ENCODE peak calls at places on chromosomes 1 and 21, in ten cellular contexts. Y is IMR-90, F is left ventricle myocardium inferior, G is sigmoid colon, R is stomach, J is fibroblast of mammary gland, O is bronchial epithelial cell, Z is astrocyte of the spinal cord, B is epithelial cell of esophagus, W is right atrium auricular region. Q is an unnamed sample.

GRCh38 chr1:147273409-147274307 is 31.2 kb downstream of the CHD1L start:
- DNase-seq in Y (peak), F (no peak), G (no peak), R (no peak), J (peak), O (peak), Z (peak), B (peak), W (no peak), Q (peak)

GRCh38 chr1:93979718-93980319 is 70.6 kb upstream of the GCLM start:
- DNase-seq in Y (peak), F (peak), G (peak), R (no peak), J (peak), O (peak), Z (peak), B (peak), W (no peak), Q (no peak)

GRCh38 chr1:15353839-15354579 is 55.7 kb upstream of the EFHD2 start:
- DNase-seq in Y (peak), F (no peak), G (no peak), R (no peak), J (no peak), O (no peak), Z (peak), B (no peak), W (no peak), Q (no peak)

GRCh38 chr1:234330843-234331215 is 42.4 kb upstream of the COA6 start:
- DNase-seq in Y (no peak), F (no peak), G (no peak), R (no peak), J (peak), O (no peak), Z (no peak), B (no peak), W (no peak), Q (no peak)

GRCh38 chr1:39196244-39197215 is 8.0 kb upstream of the MACF1 start:
- DNase-seq in Y (peak), F (no peak), G (no peak), R (no peak), J (peak), O (peak), Z (peak), B (no peak), W (no peak), Q (no peak)

GRCh38 chr21:42040411-42041180 is 30.4 kb upstream of the ZBTB21 start:
- DNase-seq in Y (peak), F (no peak), G (peak), R (no peak), J (peak), O (peak), Z (peak), B (peak), W (no peak), Q (peak)

GRCh38 chr1:54461731-54462596 is 55.8 kb upstream of the SSBP3 start:
- DNase-seq in Y (no peak), F (no peak), G (peak), R (no peak), J (no peak), O (no peak), Z (no peak), B (no peak), W (no peak), Q (no peak)

GRCh38 chr1:29105822-29106221 is 17.9 kb downstream of the TMEM200B start:
- DNase-seq in Y (peak), F (no peak), G (no peak), R (no peak), J (peak), O (no peak), Z (no peak), B (no peak), W (no peak), Q (no peak)

GRCh38 chr1:27602510-27603319 is 1.2 kb downstream of the AHDC1 start:
- DNase-seq in Y (peak), F (peak), G (peak), R (peak), J (no peak), O (no peak), Z (no peak), B (peak), W (peak), Q (peak)

GRCh38 chr1:177145102-177145779 is 19.3 kb downstream of the ASTN1 start:
- DNase-seq in Y (no peak), F (no peak), G (no peak), R (no peak), J (no peak), O (no peak), Z (no peak), B (no peak), W (no peak), Q (no peak)

GRCh38 chr1:3333903-3334302 is 120.6 kb upstream of the ARHGEF16 start:
- DNase-seq in Y (no peak), F (no peak), G (no peak), R (peak), J (no peak), O (no peak), Z (no peak), B (no peak), W (no peak), Q (no peak)

GRCh38 chr1:35509558-35509957 is 47.6 kb downstream of the KIAA0319L start:
- DNase-seq in Y (no peak), F (no peak), G (no peak), R (no peak), J (no peak), O (no peak), Z (no peak), B (no peak), W (no peak), Q (no peak)

GRCh38 chr1:30914931-30915330 is 6.4 kb upstream of the SDC3 start:
- DNase-seq in Y (no peak), F (no peak), G (no peak), R (no peak), J (no peak), O (no peak), Z (no peak), B (no peak), W (no peak), Q (no peak)

GRCh38 chr1:30916296-30916695 is 7.7 kb upstream of the SDC3 start:
- DNase-seq in Y (no peak), F (no peak), G (peak), R (no peak), J (no peak), O (no peak), Z (no peak), B (no peak), W (peak), Q (no peak)

GRCh38 chr1:30915491-30916230 is 7.1 kb upstream of the SDC3 start:
- DNase-seq in Y (no peak), F (no peak), G (peak), R (no peak), J (no peak), O (no peak), Z (no peak), B (no peak), W (no peak), Q (no peak)

GRCh38 chr1:30920827-30921226 is 12.3 kb upstream of the SDC3 start:
- DNase-seq in Y (no peak), F (no peak), G (no peak), R (no peak), J (peak), O (peak), Z (no peak), B (peak), W (no peak), Q (no peak)

GRCh38 chr1:30919025-30919881 is 10.7 kb upstream of the SDC3 start:
- DNase-seq in Y (peak), F (no peak), G (no peak), R (no peak), J (peak), O (peak), Z (peak), B (peak), W (peak), Q (no peak)
- TF ChIP-seq CTCF in Y (peak), F (no peak), G (no peak), R (no peak), J (no peak), O (no peak), Z (no peak), B (no peak), W (no peak), Q (no peak)

GRCh38 chr21:27802816-27803475 is 836.1 kb upstream of the ADAMTS5 start:
- DNase-seq in Y (peak), F (no peak), G (no peak), R (peak), J (peak), O (no peak), Z (peak), B (peak), W (no peak), Q (no peak)
- TF ChIP-seq CTCF in Y (peak), F (peak), G (no peak), R (no peak), J (peak), O (peak), Z (peak), B (peak), W (peak), Q (peak)

GRCh38 chr1:157960773-157961172 is 32.7 kb upstream of the KIRREL1 start:
- DNase-seq in Y (no peak), F (no peak), G (no peak), R (no peak), J (no peak), O (no peak), Z (no peak), B (no peak), W (no peak), Q (no peak)

GRCh38 chr1:157961805-157962762 is 31.4 kb upstream of the KIRREL1 start:
- DNase-seq in Y (peak), F (no peak), G (no peak), R (no peak), J (peak), O (peak), Z (peak), B (peak), W (no peak), Q (peak)

GRCh38 chr1:157965584-157965983 is 27.9 kb upstream of the KIRREL1 start:
- DNase-seq in Y (no peak), F (no peak), G (no peak), R (no peak), J (no peak), O (no peak), Z (no peak), B (no peak), W (no peak), Q (no peak)

GRCh38 chr1:157966034-157966671 is 27.3 kb upstream of the KIRREL1 start:
- DNase-seq in Y (peak), F (no peak), G (peak), R (no peak), J (peak), O (no peak), Z (peak), B (no peak), W (no peak), Q (no peak)

GRCh38 chr1:157963713-157964112 is 29.7 kb upstream of the KIRREL1 start:
- DNase-seq in Y (peak), F (peak), G (peak), R (peak), J (peak), O (peak), Z (peak), B (peak), W (peak), Q (peak)
- TF ChIP-seq CTCF in Y (peak), F (peak), G (peak), R (peak), J (peak), O (peak), Z (peak), B (peak), W (peak), Q (peak)

GRCh38 chr1:232628335-232629214 is 1.4 kb downstream of the SIPA1L2 start:
- DNase-seq in Y (peak), F (no peak), G (no peak), R (no peak), J (peak), O (peak), Z (peak), B (peak), W (no peak), Q (no peak)
- TF ChIP-seq CTCF in Y (peak), F (peak), G (no peak), R (no peak), J (peak), O (peak), Z (peak), B (peak), W (peak), Q (peak)

DNA sequence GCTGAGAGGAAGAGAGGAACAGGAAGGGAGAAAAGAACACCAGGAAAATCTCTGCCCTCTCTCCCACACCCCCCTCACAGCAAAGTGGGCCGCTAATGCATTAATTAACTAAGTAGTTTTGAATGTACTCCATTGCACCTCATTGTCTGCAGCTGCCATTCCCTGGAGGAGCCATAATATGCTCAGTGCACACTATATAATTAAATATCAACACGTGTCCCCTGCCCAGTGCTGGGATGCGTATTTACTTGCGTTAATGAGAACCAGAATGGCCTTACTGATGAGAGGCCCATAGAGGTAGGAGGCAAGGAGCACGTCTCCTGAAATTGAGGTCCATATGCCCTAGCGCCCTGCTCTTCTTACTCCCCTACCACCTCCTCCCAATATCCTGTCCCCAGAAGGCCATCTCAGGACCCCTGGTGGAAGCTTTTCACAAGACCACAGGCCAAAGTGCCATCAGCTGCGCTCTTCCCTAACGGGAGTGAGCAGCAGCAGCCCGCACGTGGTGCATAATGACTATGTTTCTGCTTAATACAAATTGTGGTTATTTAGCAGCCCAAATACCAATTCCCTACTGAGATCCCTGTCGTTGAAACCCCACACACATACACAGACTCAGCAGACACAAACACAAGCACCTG is 76.8 kb downstream of the PLXNA2 start:
- DNase-seq in Y (no peak), F (no peak), G (no peak), R (no peak), J (no peak), O (no peak), Z (no peak), B (no peak), W (no peak), Q (no peak)
- TF ChIP-seq CTCF in Y (no peak), F (no peak), G (no peak), R (no peak), J (no peak), O (no peak), Z (no peak), B (no peak), W (no peak), Q (no peak)

GRCh38 chr1:186682721-186683120 is 2.5 kb upstream of the PTGS2 start:
- DNase-seq in Y (peak), F (no peak), G (no peak), R (no peak), J (peak), O (peak), Z (peak), B (peak), W (no peak), Q (no peak)
- TF ChIP-seq CTCF in Y (peak), F (peak), G (no peak), R (no peak), J (peak), O (peak), Z (peak), B (peak), W (peak), Q (peak)

DNA sequence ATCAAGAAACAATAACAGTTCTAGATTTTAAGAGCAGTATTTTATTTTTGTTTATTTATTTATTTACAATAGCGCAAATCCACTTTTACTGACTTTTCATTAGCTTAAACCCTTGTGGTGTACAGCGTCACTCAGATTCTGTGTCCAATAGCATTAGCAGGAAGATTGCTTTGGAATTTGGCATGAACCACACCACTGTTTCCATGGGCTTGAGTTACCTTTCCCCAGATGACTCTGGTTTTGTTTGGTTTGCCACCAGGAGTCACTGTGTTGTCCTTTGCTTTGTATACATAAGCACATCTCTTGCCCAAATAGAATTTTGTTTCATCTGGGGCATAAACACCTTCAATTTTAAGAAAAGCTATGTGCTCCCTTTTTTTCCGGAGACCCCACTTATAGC is 25.9 kb upstream of the SNRPE start:
- DNase-seq in Y (no peak), F (no peak), G (no peak), R (no peak), J (no peak), O (no peak), Z (no peak), B (no peak), W (no peak), Q (no peak)
- TF ChIP-seq CTCF in Y (no peak), F (no peak), G (no peak), R (no peak), J (no peak), O (no peak), Z (peak), B (peak), W (no peak), Q (no peak)

DNA sequence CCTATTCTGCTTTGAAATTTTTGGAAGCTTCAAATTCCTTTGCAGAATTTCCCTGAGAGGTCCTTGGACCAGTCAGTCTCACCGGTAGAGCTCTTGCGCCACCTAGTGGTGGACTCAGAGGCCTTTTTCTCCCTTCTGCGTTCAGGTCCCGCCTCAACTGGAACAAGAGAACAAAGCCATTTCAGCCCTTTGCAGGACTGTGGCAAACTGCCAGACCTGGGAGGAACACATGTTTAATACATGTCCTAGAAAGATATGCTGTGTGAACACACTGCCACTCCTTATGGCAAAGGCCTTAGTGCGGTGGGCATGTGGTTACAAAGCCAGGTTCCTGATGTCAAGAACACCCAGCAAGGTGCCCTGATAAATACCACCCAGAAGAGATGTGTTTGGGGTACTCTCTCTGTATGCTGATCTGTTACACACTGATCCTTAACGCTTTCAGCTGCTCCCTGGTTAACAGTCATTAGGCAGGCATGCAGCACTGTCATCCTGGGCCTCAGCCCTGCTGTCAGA is 82.2 kb upstream of the SSX2IP start:
- DNase-seq in Y (peak), F (peak), G (peak), R (peak), J (peak), O (peak), Z (peak), B (peak), W (peak), Q (peak)
- TF ChIP-seq CTCF in Y (peak), F (peak), G (peak), R (peak), J (peak), O (peak), Z (peak), B (peak), W (peak), Q (peak)

GRCh38 chr1:152996633-152997385 is 4.7 kb upstream of the SPRR3 start:
- DNase-seq in Y (no peak), F (no peak), G (no peak), R (no peak), J (no peak), O (no peak), Z (no peak), B (no peak), W (no peak), Q (no peak)
- TF ChIP-seq CTCF in Y (no peak), F (no peak), G (no peak), R (no peak), J (no peak), O (no peak), Z (no peak), B (no peak), W (no peak), Q (no peak)

GRCh38 chr21:46324390-46325072 is 575 bp downstream of the PCNT start:
- DNase-seq in Y (peak), F (peak), G (peak), R (peak), J (peak), O (peak), Z (peak), B (peak), W (peak), Q (peak)

GRCh38 chr21:46326110-46326703 is 2.3 kb downstream of the PCNT start:
- DNase-seq in Y (no peak), F (no peak), G (no peak), R (no peak), J (no peak), O (no peak), Z (no peak), B (peak), W (no peak), Q (no peak)

GRCh38 chr21:46323710-46324389 is at the start of the genes C21orf58 and PCNT:
- DNase-seq in Y (peak), F (peak), G (peak), R (peak), J (peak), O (peak), Z (peak), B (peak), W (peak), Q (peak)

GRCh38 chr21:46323227-46323709 is 402 bp downstream of the C21orf58 start:
- DNase-seq in Y (no peak), F (no peak), G (peak), R (no peak), J (no peak), O (no peak), Z (no peak), B (peak), W (peak), Q (no peak)

GRCh38 chr21:46325073-46325912 is 1.3 kb downstream of the PCNT start:
- DNase-seq in Y (peak), F (peak), G (peak), R (peak), J (peak), O (peak), Z (peak), B (peak), W (no peak), Q (peak)
- TF ChIP-seq CTCF in Y (peak), F (peak), G (no peak), R (no peak), J (peak), O (peak), Z (peak), B (peak), W (peak), Q (no peak)

Q was measured in RWPE1.